ENCODE peak calls at places on chromosomes 6 and 20, in five cellular contexts. C is CD8-positive, alpha-beta T cell; A is activated CD8-positive, alpha-beta T cell treated with anti-CD3 and anti-CD28 coated beads for 36 hours; W is endothelial cell of umbilical vein; F is colonic mucosa. M is an unnamed sample.

GRCh38 chr6:134828641-134829040 is 121.3 kb downstream of the ALDH8A1 start:
- DNase-seq in W (no peak), C (no peak), F (no peak), A (no peak), M (no peak)

GRCh38 chr6:15036690-15037245 is 209.1 kb upstream of the JARID2 start:
- DNase-seq in W (no peak), C (no peak), A (no peak), F (no peak), M (no peak)

GRCh38 chr6:111105578-111105977 is 18.3 kb downstream of the SLC16A10 start:
- DNase-seq in F (peak), C (no peak), W (peak), A (peak), M (no peak)

GRCh38 chr20:23043376-23043775 is 6.1 kb downstream of the THBD start:
- DNase-seq in W (no peak), A (no peak), F (peak), C (no peak), M (no peak)

GRCh38 chr6:158599635-158600034 is 39.7 kb downstream of the TMEM181 start:
- DNase-seq in A (no peak), F (no peak), C (no peak), W (no peak), M (no peak)

GRCh38 chr6:20455175-20456075 is 53.7 kb downstream of the E2F3 start:
- DNase-seq in A (no peak), F (peak), W (peak), C (no peak), M (no peak)

GRCh38 chr20:5928831-5929715 is 21.3 kb downstream of the TRMT6 start:
- DNase-seq in W (no peak), A (no peak), C (no peak), F (no peak), M (no peak)

GRCh38 chr20:1130849-1131248 is 12.4 kb downstream of the PSMF1 start:
- DNase-seq in F (no peak), C (no peak), W (no peak), A (no peak), M (no peak)

GRCh38 chr20:32971703-32972161 is 32.5 kb downstream of the SUN5 start:
- DNase-seq in A (peak), W (no peak), F (peak), C (peak), M (peak)

GRCh38 chr6:81769834-81770233 is 17.4 kb upstream of the TENT5A start:
- DNase-seq in C (no peak), A (no peak), F (no peak), W (no peak), M (no peak)

GRCh38 chr20:38325167-38325566 is 21.1 kb upstream of the LBP start:
- DNase-seq in C (no peak), F (no peak), A (no peak), W (no peak), M (no peak)

GRCh38 chr6:147716434-147716833 is 207.9 kb downstream of the SAMD5 start:
- DNase-seq in A (no peak), F (no peak), C (no peak), W (no peak), M (no peak)

GRCh38 chr6:157398151-157398550 is 17.2 kb downstream of the ZDHHC14 start:
- DNase-seq in C (no peak), W (no peak), A (no peak), F (no peak), M (no peak)

GRCh38 chr6:145315982-145316600 is 419.2 kb downstream of the EPM2A start:
- DNase-seq in W (no peak), A (no peak), C (no peak), F (no peak), M (no peak)

DNA sequence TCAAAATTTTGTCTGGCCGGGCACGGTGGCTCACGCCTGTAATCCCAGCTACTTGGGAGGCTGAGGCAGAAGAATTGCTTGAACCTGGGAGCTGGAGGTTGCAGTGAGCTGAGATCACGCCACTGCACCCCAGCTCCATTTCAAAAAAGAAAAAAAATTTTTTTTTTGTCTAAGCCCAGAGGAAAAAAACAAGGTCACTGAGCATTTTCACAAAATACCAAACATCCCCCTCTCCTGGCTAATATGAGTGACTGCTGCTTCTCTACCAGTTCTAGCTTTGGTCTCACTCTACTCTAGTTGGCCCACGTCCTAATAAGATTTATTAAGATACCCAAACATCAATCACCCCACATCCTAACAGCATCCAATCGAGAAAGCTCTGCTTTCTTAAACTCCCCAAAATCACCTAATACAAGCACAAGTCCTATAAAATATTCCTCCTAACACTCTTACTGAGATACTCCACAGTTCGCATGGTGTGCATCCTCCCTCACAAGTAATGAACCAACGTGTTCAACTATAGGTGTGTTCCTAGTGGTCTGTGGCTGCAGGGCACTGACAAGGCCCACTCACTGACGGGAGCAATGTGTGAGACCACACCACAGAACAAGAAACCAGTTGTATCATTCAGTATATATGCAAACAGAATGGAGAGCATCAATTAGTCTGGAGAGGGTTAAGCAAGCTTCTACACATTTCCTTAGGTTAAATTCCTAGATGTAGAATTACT is 64.2 kb downstream of the FKBP5 start:
- DNase-seq in C (peak), W (peak), F (no peak), A (peak), M (no peak)
- TF ChIP-seq CTCF in C (peak), W (peak), F (no peak), A (peak), M (peak)

GRCh38 chr20:49814057-49814675 is 1.5 kb downstream of the SLC9A8 start:
- DNase-seq in C (no peak), W (no peak), F (no peak), A (no peak), M (no peak)

GRCh38 chr20:49810491-49811190 is 2.0 kb upstream of the SLC9A8 start:
- DNase-seq in C (no peak), W (no peak), F (no peak), A (no peak), M (no peak)

GRCh38 chr20:49813305-49813974 is 812 bp downstream of the SLC9A8 start:
- DNase-seq in A (no peak), C (no peak), F (no peak), W (peak), M (no peak)

GRCh38 chr20:49811825-49812462 is 684 bp upstream of the SLC9A8 start:
- DNase-seq in A (no peak), C (no peak), F (no peak), W (peak), M (no peak)

GRCh38 chr20:49812463-49813304 is at the start of gene SLC9A8:
- DNase-seq in W (peak), C (peak), F (peak), A (peak), M (peak)
- TF ChIP-seq CTCF in W (peak), C (peak), F (no peak), A (peak), M (no peak)

GRCh38 chr6:71168233-71168765 is 120.3 kb upstream of the OGFRL1 start:
- DNase-seq in A (no peak), C (no peak), W (no peak), F (no peak), M (no peak)

DNA sequence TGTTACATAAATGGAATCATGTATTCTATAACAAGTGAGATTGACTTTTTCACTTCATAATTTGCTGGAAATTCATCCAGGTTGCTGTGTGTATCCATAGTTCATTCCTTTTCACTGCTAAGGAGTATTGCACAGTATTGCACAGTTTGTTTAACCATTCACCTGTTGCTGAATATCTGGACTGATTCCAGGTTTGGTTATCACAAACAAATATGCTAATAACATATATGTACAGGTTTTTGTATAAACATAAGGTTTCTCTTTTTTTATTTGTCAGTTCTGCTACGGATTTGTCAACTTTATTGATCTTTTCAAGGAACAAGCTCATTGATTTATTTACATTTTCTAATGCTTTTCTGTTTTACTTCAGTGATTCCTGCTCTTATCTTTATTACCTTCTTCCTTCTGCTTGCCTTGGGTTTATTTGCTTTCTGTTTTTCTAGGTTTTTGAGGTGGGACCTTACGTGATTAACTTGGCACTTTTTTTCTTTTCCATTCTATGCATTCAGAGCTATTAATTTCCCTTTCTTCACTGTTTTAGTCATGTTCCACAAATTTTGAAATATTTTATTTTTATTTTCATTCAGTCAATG is 117.0 kb upstream of the OGFRL1 start:
- DNase-seq in C (no peak), F (no peak), A (no peak), W (no peak), M (no peak)
- TF ChIP-seq CTCF in C (no peak), F (no peak), A (no peak), W (no peak), M (no peak)

DNA sequence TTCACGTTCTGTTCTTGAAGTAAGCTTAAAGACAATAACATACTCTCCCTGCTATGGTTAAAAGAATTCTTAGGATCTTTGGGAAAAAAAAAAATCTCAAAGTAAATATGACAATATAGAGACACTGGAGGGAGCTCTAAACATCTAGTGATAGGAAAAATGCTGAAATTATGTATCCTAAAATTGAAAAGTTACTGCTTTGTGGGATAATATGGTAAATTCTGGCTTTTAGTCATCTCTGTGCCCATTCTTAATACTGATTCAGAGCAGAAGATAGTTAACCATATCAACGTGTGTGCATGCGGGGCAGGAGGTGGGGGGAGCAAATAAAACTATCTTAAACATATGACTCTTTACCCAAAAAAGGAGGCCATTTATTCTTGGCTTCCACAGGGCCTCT is 165.4 kb downstream of the GMPR start:
- DNase-seq in W (no peak), A (no peak), C (no peak), F (no peak), M (no peak)
- TF ChIP-seq CTCF in W (peak), A (peak), C (no peak), F (no peak), M (no peak)

GRCh38 chr6:166365806-166366205 is 16.9 kb downstream of the MPC1 start:
- DNase-seq in F (no peak), W (no peak), A (no peak), C (no peak), M (no peak)
- TF ChIP-seq CTCF in F (no peak), W (no peak), A (no peak), C (no peak), M (no peak)

GRCh38 chr6:303948-304558 is 11.8 kb downstream of the DUSP22 start:
- DNase-seq in W (no peak), F (no peak), A (no peak), C (no peak), M (no peak)
- TF ChIP-seq CTCF in W (no peak), F (no peak), A (no peak), C (no peak), M (peak)

DNA sequence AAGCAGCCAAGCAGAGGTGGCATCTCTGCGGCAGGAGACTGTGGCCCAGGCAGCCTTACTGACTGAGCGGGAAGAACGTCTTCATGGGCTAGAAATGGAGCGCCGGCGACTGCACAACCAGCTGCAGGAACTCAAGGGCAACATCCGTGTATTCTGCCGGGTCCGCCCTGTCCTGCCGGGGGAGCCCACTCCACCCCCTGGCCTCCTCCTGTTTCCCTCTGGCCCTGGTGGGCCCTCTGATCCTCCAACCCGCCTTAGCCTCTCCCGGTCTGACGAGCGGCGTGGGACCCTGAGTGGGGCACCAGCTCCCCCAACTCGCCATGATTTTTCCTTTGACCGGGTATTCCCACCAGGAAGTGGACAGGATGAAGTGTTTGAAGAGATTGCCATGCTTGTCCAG is 5.9 kb upstream of the PHF1 start:
- DNase-seq in W (no peak), A (no peak), C (no peak), F (no peak), M (no peak)
- TF ChIP-seq CTCF in W (no peak), A (no peak), C (no peak), F (no peak), M (no peak)

GRCh38 chr6:31690231-31691077 is 9.6 kb upstream of the LY6G5C start:
- DNase-seq in W (peak), A (no peak), F (peak), C (no peak), M (no peak)

GRCh38 chr6:31691078-31691463 is 10.2 kb upstream of the LY6G5C start:
- DNase-seq in A (no peak), F (no peak), C (no peak), W (no peak), M (no peak)

GRCh38 chr6:31691564-31692108 is 10.8 kb upstream of the LY6G5C start:
- DNase-seq in W (no peak), F (no peak), C (no peak), A (no peak), M (no peak)

GRCh38 chr6:31687860-31688693 is 7.2 kb upstream of the LY6G5C start:
- DNase-seq in W (no peak), F (no peak), A (no peak), C (no peak), M (no peak)

GRCh38 chr6:31689249-31690110 is 8.6 kb upstream of the LY6G5C start:
- DNase-seq in F (no peak), C (no peak), W (no peak), A (peak), M (no peak)
- TF ChIP-seq CTCF in F (peak), C (peak), W (peak), A (no peak), M (peak)

GRCh38 chr6:89311853-89312531 is 3.1 kb downstream of the GABRR2 start:
- DNase-seq in A (no peak), F (peak), W (peak), C (no peak), M (no peak)
- TF ChIP-seq CTCF in A (no peak), F (no peak), W (peak), C (no peak), M (no peak)